ENCODE peak calls at places on chromosome 16, in seven cellular contexts. Y, F, W, B, O, I and D are unnamed samples.

GRCh38 chr16:19354371-19354770 is 63.3 kb upstream of the TMC5 start:
- DNase-seq in F (no peak), Y (no peak), B (no peak), I (no peak), W (no peak), O (no peak), D (no peak)

GRCh38 chr16:84423416-84423837 is 55.1 kb downstream of the ATP2C2 start:
- DNase-seq in Y (no peak), F (no peak), I (no peak), B (peak), W (no peak), O (no peak), D (no peak)

GRCh38 chr16:3656491-3657468 is 2.3 kb downstream of the DNASE1 start:
- DNase-seq in B (no peak), W (no peak), F (no peak), I (peak), Y (no peak), O (no peak), D (no peak)

GRCh38 chr16:49750341-49751011 is 105.4 kb downstream of the ZNF423 start:
- DNase-seq in W (no peak), Y (peak), B (peak), I (no peak), F (no peak), O (no peak), D (no peak)

GRCh38 chr16:75042423-75043174 is 43.8 kb downstream of the ZNRF1 start:
- DNase-seq in O (no peak), W (no peak), F (no peak), I (no peak), B (no peak), Y (no peak), D (no peak)

GRCh38 chr16:47460755-47461597 is at the start of the genes ITFG1 and PHKB:
- DNase-seq in O (peak), I (peak), B (peak), Y (peak), F (peak), W (peak), D (peak)

GRCh38 chr16:85313541-85314208 is 201.4 kb upstream of the CIBAR2 start:
- DNase-seq in Y (no peak), I (no peak), W (no peak), O (no peak), B (no peak), F (no peak), D (no peak)

GRCh38 chr16:53036066-53036465 is 16.6 kb downstream of the CHD9NB start:
- DNase-seq in O (no peak), F (no peak), B (no peak), Y (no peak), W (no peak), I (no peak), D (no peak)

GRCh38 chr16:88700636-88701482 is 5.3 kb downstream of the RNF166 start:
- DNase-seq in Y (no peak), O (peak), I (peak), W (peak), B (peak), F (peak), D (peak)

GRCh38 chr16:79213214-79213613 is 387.3 kb downstream of the MAF start:
- DNase-seq in I (no peak), F (no peak), W (no peak), O (no peak), Y (no peak), B (no peak), D (no peak)
- TF ChIP-seq CTCF in I (no peak), F (no peak), W (no peak), O (no peak), Y (no peak), B (no peak), D (peak)

DNA sequence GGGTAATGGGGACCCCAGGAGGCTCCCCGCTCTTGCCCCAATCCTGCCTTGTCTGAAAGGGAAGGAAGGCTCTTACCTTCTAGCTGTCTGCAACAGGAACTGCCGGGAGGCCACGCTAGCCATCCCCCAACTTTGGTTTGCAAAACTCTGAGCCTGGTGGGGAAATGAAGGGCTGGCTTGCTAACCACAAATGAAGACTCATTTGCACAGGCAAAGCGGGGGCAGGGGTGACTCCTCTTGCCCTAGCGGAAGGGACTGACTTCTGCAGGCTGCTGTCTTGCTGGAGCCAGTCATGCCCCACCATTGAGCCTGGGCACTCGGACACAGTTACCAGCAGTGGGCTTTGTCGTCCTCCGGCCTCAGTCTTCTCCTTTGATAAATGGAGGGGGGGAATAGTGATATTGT is 52.6 kb downstream of the PLCG2 start:
- DNase-seq in B (peak), W (peak), Y (no peak), I (peak), F (no peak), O (peak), D (peak)
- TF ChIP-seq CTCF in B (no peak), W (no peak), Y (no peak), I (no peak), F (no peak), O (no peak), D (peak)

DNA sequence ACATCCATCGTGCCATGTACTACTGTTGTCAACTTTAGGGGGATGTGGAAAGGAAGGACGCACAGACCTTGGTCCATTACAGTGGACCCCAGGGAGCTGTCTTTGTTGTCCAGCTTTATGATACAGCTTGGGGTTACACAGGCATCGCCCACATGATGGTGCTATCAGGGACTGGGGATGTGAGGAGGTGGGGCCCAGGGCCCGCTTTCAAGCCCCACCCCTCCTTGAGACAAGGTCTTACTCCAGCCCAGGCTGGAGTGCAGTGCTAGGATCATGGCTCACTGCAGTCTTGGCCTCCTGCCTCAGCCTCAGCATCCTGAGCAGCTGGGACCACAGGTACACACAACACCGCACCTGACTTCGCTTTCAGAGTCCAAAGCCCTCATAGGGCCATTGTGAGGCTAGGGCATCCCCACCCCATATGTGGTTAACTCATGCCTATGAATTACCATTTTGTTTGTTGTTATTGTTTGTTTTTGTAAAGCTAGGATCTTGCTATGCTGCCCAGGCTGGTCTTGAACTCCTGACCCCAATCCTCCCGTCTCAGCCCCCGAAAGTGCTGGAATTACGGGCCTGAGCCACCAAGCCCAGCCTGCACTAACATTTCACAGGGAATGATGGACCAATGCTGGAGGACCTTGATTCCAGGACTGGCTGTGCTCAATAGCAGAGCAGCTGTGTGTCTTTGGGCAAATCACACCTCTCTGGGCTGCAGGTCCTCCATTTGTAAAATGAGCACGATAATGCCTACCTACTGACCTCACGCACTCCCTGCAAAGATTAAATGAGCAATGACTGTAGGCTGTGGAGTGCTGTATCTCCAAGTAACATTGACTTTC is 17.2 kb downstream of the ST3GAL2 start:
- DNase-seq in O (no peak), Y (no peak), F (no peak), W (no peak), B (no peak), I (no peak), D (no peak)
- TF ChIP-seq CTCF in O (no peak), Y (no peak), F (no peak), W (no peak), B (no peak), I (no peak), D (no peak)

GRCh38 chr16:56789360-56789759 is 59.4 kb downstream of the NUP93 start:
- DNase-seq in Y (peak), W (peak), I (no peak), F (no peak), O (no peak), B (peak), D (no peak)
- TF ChIP-seq CTCF in Y (no peak), W (peak), I (peak), F (peak), O (no peak), B (peak), D (no peak)